ENCODE peak calls at places on chromosomes 13 and 19, in four cellular contexts. Y, L, U and B are unnamed samples.

GRCh38 chr19:39110263-39110967 is 15.2 kb upstream of the PAK4 start:
- DNase-seq in L (no peak), U (peak; percentile 73), Y (no peak), B (no peak)

GRCh38 chr13:100363351-100363750 is 225.2 kb downstream of the GGACT start:
- DNase-seq in Y (peak; percentile 70), U (no peak), L (no peak), B (no peak)

GRCh38 chr13:36131931-36132297 is 732 bp upstream of the DCLK1 start:
- DNase-seq in U (no peak), L (no peak), Y (no peak), B (no peak)

GRCh38 chr19:662207-662961 is 630 bp downstream of the RNF126 start:
- DNase-seq in L (peak; percentile 53), Y (peak; percentile 38), U (peak; percentile 81), B (no peak)

GRCh38 chr19:41853768-41854167 is 6.3 kb upstream of the RPS19 start:
- DNase-seq in L (no peak), Y (no peak), U (no peak), B (no peak)

GRCh38 chr19:2315818-2316353 is 7.9 kb upstream of the LINGO3 start:
- DNase-seq in Y (peak; percentile 56), L (peak; percentile 69), U (peak; percentile 71), B (peak; percentile 94)

GRCh38 chr13:26517931-26518330 is 39.6 kb upstream of the WASF3 start:
- DNase-seq in L (no peak), U (no peak), Y (no peak), B (no peak)

GRCh38 chr13:39682788-39683187 is 27.3 kb downstream of the COG6 start:
- DNase-seq in L (no peak), U (no peak), Y (no peak), B (no peak)

GRCh38 chr19:38538386-38538785 is 79.4 kb downstream of the MAP4K1 start:
- DNase-seq in Y (no peak), L (no peak), U (no peak), B (no peak)

GRCh38 chr19:34788074-34788473 is 15.1 kb upstream of the ZNF599 start:
- DNase-seq in U (no peak), L (no peak), Y (no peak), B (no peak)

GRCh38 chr13:113882716-113883115 is 18.8 kb upstream of the GAS6 start:
- DNase-seq in L (no peak), Y (no peak), U (no peak), B (peak; percentile 85)

GRCh38 chr13:97112451-97113152 is 109.5 kb upstream of the MBNL2 start:
- DNase-seq in Y (peak; percentile 37), U (no peak), L (no peak), B (no peak)

GRCh38 chr19:10110972-10111317 is 548 bp upstream of the P2RY11 start:
- DNase-seq in U (no peak), Y (no peak), L (no peak), B (no peak)

GRCh38 chr13:110150384-110151091 is 156.4 kb downstream of the COL4A1 start:
- DNase-seq in U (no peak), L (no peak), Y (peak; percentile 62), B (no peak)

GRCh38 chr13:41053384-41053826 is 7.9 kb upstream of the WBP4 start:
- DNase-seq in Y (peak; percentile 49), L (no peak), U (no peak), B (no peak)

GRCh38 chr19:19327672-19328071 is 7.0 kb downstream of the MAU2 start:
- DNase-seq in Y (no peak), L (no peak), U (no peak), B (no peak)

GRCh38 chr19:4640247-4641000 is 1.1 kb downstream of the TNFAIP8L1 start:
- DNase-seq in Y (no peak), L (no peak), U (peak; percentile 58), B (no peak)

GRCh38 chr19:10412257-10412977 is 7.9 kb upstream of the PDE4A start:
- DNase-seq in U (no peak), Y (no peak), L (no peak), B (no peak)

GRCh38 chr13:38045278-38046048 is 175.9 kb upstream of the TRPC4 start:
- DNase-seq in L (no peak), Y (peak; percentile 33), U (no peak), B (no peak)

GRCh38 chr19:5263615-5264014 is 77.0 kb downstream of the PTPRS start:
- DNase-seq in L (no peak), Y (no peak), U (no peak), B (no peak)

GRCh38 chr19:49064768-49065611 is at the start of gene NTF4:
- DNase-seq in U (no peak), Y (no peak), L (no peak), B (no peak)

DNA sequence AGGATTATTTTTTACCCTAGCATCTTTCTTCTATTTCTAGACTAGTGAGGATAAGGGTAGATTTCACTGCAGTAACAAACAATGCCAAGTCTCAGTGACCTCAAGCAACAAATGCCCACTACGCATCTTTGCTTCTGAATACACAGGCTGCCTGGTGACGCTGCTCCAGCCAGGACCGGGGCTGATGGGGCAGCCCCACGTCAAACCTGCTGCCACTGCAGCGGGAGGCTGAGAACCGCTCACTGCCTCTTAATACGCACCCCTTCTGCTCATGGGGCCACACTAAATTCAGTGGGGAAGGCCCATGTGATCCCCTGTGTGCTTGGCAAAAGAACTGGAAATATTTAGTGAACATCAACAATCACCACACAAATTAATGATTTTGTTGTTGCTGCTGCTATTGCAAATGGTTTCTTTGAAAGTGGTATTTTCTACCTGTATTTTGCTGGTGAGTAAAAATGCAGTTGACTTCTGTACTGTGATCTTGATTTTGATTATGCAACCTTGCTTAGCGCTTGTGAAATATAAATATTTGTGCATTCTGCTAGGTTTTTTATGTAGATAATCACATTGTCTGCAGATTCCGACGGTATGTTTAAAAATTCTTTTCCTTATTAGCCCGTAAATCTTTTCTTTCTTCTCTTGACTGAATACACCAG is 139.5 kb upstream of the SPACA7 start:
- DNase-seq in U (no peak), Y (no peak), L (no peak), B (no peak)
- TF ChIP-seq POLR2A in U (no peak), Y (no peak), L (no peak), B (no peak)

GRCh38 chr13:24328145-24328544 is 18.8 kb downstream of the C1QTNF9 start:
- DNase-seq in U (no peak), L (no peak), Y (no peak), B (peak; percentile 60)

GRCh38 chr13:24323739-24324075 is 14.3 kb downstream of the C1QTNF9 start:
- DNase-seq in L (no peak), U (no peak), Y (no peak), B (peak; percentile 37)

DNA sequence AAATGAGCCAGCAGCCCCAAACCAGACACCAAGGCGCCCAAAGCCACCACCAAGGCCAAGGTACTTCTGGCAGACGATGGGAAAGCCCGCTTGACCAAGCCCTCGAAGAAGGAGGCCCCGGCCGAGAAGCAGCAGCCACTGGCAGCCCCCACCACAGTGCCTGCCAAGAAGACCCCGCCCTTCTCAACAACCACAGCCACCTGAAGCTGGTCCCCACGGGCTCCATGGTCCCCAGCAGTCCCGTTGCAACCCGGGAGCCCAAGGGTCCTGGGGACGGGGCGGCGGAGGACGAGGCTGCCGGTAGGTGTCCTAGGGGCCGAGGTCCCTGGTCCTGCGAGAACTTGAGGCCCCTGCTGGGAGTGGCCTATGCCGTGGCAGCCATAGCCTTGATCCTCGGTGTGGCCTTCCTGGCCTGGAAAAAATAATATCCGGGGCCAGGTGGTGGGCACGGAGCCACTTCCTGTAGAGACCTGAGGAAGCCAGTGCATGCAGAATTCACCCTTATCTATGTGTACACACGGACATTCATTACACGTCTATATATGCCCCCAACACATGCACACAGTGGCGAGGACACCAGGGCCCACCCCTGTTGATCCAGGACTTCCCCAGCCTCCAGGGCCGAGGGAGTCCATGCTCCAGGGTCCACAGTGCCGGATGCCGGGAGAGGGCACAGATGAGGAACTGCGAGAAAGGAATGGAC is 13.8 kb downstream of the C1QTNF9 start:
- DNase-seq in Y (no peak), U (no peak), L (no peak), B (peak; percentile 45)
- TF ChIP-seq POLR2A in Y (no peak), U (no peak), L (no peak), B (no peak)

DNA sequence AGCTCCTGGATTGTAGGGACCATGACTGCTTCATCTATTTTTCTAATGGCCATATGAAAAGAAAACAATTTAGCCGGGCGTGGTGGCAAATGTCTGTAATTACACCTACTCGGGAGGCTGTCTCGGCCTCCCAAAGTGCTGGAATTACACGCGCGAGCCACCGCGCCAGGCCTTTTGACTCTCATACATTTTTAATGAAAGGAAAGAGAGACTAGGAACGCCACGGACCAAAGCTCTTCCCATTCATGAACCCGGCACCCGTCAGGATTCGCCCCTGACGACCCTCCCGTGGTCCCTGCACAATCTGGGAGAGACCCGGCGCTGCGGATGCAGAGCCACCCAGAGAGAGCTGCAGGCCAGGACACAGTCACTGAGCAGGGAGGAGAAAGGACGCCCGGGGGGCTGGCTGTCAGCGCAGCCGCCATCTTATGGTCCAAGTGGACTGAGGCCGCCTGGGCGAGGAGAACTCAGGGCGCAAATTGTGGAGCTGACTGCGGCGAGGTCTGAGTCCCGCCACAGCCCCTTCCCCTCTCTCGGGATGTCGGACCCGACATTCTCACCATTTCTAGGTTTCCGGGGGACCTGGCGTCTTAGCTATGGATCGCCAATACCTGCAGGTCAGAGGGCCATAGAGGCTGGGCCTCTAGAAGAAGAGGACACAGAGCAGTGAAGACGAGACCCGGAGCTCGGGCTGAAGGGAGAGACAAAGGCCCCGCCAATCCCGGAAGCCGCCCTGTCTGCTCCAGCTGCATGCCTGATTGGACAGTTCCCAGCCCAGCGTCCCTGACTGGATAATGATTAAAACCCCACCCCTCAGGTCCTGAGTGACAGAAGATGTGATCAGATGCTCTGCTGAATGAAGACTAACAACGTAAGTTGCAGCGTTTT is at the start of gene ZNF681:
- DNase-seq in Y (peak; percentile 83), U (peak; percentile 91), L (peak; percentile 92), B (peak; percentile 97)
- TF ChIP-seq POLR2A in Y (no peak), U (peak; percentile 56), L (peak; percentile 40), B (no peak)

GRCh38 chr19:46785980-46786235 is 2.5 kb downstream of the SLC1A5 start:
- DNase-seq in Y (no peak), L (no peak), U (no peak), B (no peak)

GRCh38 chr19:46785054-46785979 is 3.1 kb downstream of the SLC1A5 start:
- DNase-seq in Y (peak; percentile 38), U (no peak), L (no peak), B (no peak)

GRCh38 chr19:46783670-46784069 is 4.7 kb downstream of the SLC1A5 start:
- DNase-seq in Y (no peak), L (no peak), U (no peak), B (no peak)

GRCh38 chr19:46784262-46785053 is 3.9 kb downstream of the SLC1A5 start:
- DNase-seq in Y (peak; percentile 95), L (peak; percentile 67), U (peak; percentile 89), B (peak; percentile 95)

DNA sequence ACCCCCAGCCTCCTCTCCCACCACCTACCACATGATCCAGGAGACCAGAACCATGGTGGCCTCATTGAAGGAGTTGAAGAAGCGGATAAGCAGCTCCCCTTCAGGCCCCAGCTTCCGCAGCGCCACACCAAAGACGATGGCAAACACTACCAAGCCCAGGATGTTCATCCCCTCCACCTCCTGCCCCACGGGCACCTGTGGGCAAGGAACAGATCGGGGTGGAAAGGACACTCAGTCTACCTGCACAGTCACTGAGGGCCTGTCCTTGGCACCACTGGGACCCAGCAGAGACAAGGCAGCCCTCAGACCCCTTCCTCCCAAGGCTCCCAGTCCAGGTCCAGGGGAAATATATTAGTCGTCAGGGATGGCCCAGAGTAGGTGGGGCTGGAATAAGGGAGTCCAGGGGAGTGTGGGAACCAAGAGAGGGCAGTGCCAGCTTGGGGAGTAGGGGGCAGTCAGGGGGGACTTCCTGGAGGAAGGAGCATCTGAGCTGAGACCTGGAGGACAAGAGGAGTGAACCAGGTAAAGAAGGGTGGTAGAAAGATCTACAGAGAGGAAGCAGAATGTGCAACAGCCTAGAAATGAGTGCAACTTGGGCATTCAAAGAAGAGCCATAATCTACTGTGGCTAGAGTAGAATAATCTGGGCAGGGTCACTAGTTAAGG is 5.9 kb downstream of the SLC1A5 start:
- DNase-seq in L (no peak), Y (no peak), U (no peak), B (no peak)
- TF ChIP-seq POLR2A in L (no peak), Y (no peak), U (no peak), B (no peak)